ENCODE peak calls at places on chromosomes 3 and 15, in ten cellular contexts. One of them, this sample, is unnamed.

GRCh38 chr3:112619295-112619694 is 21.6 kb downstream of the CCDC80 start:
- DNase-seq in glutamatergic neuron: no peak
- DNase-seq in CD4-positive, alpha-beta T cell: no peak
- DNase-seq in HFF-Myc: no peak
- DNase-seq in testis: no peak
- DNase-seq in GM12878: no peak
- DNase-seq in heart right ventricle: no peak
- DNase-seq in endodermal cell: no peak
- DNase-seq in GM13976: no peak
- DNase-seq in heart left ventricle: no peak
- DNase-seq in this sample: no peak

GRCh38 chr3:113441051-113441770 is at the start of gene CFAP44:
- DNase-seq in glutamatergic neuron: peak
- DNase-seq in CD4-positive, alpha-beta T cell: peak
- DNase-seq in HFF-Myc: peak
- DNase-seq in testis: peak
- DNase-seq in GM12878: no peak
- DNase-seq in heart right ventricle: peak
- DNase-seq in endodermal cell: peak
- DNase-seq in GM13976: peak
- DNase-seq in heart left ventricle: peak
- DNase-seq in this sample: no peak

GRCh38 chr15:93378547-93378946 is 289.5 kb upstream of the RGMA start:
- DNase-seq in glutamatergic neuron: no peak
- DNase-seq in CD4-positive, alpha-beta T cell: no peak
- DNase-seq in HFF-Myc: no peak
- DNase-seq in testis: peak
- DNase-seq in GM12878: no peak
- DNase-seq in heart right ventricle: no peak
- DNase-seq in endodermal cell: no peak
- DNase-seq in GM13976: no peak
- DNase-seq in heart left ventricle: no peak
- DNase-seq in this sample: no peak

GRCh38 chr15:70217246-70218160 is 119.8 kb upstream of the TLE3 start:
- DNase-seq in glutamatergic neuron: no peak
- DNase-seq in CD4-positive, alpha-beta T cell: no peak
- DNase-seq in HFF-Myc: no peak
- DNase-seq in testis: no peak
- DNase-seq in GM12878: no peak
- DNase-seq in heart right ventricle: no peak
- DNase-seq in endodermal cell: peak
- DNase-seq in GM13976: no peak
- DNase-seq in heart left ventricle: no peak
- DNase-seq in this sample: peak

GRCh38 chr3:11020764-11021163 is 28.2 kb downstream of the SLC6A1 start:
- DNase-seq in glutamatergic neuron: no peak
- DNase-seq in CD4-positive, alpha-beta T cell: no peak
- DNase-seq in HFF-Myc: no peak
- DNase-seq in testis: no peak
- DNase-seq in GM12878: no peak
- DNase-seq in heart right ventricle: no peak
- DNase-seq in endodermal cell: no peak
- DNase-seq in GM13976: no peak
- DNase-seq in heart left ventricle: no peak
- DNase-seq in this sample: no peak

GRCh38 chr3:18758047-18758704 is 333.0 kb upstream of the SATB1 start:
- DNase-seq in glutamatergic neuron: no peak
- DNase-seq in CD4-positive, alpha-beta T cell: no peak
- DNase-seq in HFF-Myc: no peak
- DNase-seq in testis: no peak
- DNase-seq in GM12878: peak
- DNase-seq in heart right ventricle: peak
- DNase-seq in endodermal cell: peak
- DNase-seq in GM13976: peak
- DNase-seq in heart left ventricle: no peak
- DNase-seq in this sample: peak

GRCh38 chr3:74347563-74348268 is 266.7 kb downstream of the CNTN3 start:
- DNase-seq in glutamatergic neuron: no peak
- DNase-seq in CD4-positive, alpha-beta T cell: no peak
- DNase-seq in HFF-Myc: no peak
- DNase-seq in testis: no peak
- DNase-seq in GM12878: no peak
- DNase-seq in heart right ventricle: no peak
- DNase-seq in endodermal cell: no peak
- DNase-seq in GM13976: no peak
- DNase-seq in heart left ventricle: no peak
- DNase-seq in this sample: no peak

GRCh38 chr3:171459130-171459941 is 869 bp downstream of the TNIK start:
- DNase-seq in glutamatergic neuron: peak
- DNase-seq in CD4-positive, alpha-beta T cell: peak
- DNase-seq in HFF-Myc: no peak
- DNase-seq in testis: peak
- DNase-seq in GM12878: no peak
- DNase-seq in heart right ventricle: peak
- DNase-seq in endodermal cell: peak
- DNase-seq in GM13976: peak
- DNase-seq in heart left ventricle: peak
- DNase-seq in this sample: peak

GRCh38 chr3:23492057-23492456 is 288.9 kb downstream of the UBE2E2 start:
- DNase-seq in glutamatergic neuron: no peak
- DNase-seq in CD4-positive, alpha-beta T cell: no peak
- DNase-seq in HFF-Myc: no peak
- DNase-seq in testis: no peak
- DNase-seq in GM12878: no peak
- DNase-seq in heart right ventricle: no peak
- DNase-seq in endodermal cell: no peak
- DNase-seq in GM13976: no peak
- DNase-seq in heart left ventricle: no peak
- DNase-seq in this sample: no peak

GRCh38 chr15:88376574-88377174 is 90.5 kb downstream of the MRPL46 start:
- DNase-seq in glutamatergic neuron: no peak
- DNase-seq in CD4-positive, alpha-beta T cell: no peak
- DNase-seq in HFF-Myc: no peak
- DNase-seq in testis: no peak
- DNase-seq in GM12878: no peak
- DNase-seq in heart right ventricle: no peak
- DNase-seq in endodermal cell: no peak
- DNase-seq in GM13976: no peak
- DNase-seq in heart left ventricle: no peak
- DNase-seq in this sample: no peak

GRCh38 chr15:91535856-91536500 is 317.5 kb upstream of the SLCO3A1 start:
- DNase-seq in glutamatergic neuron: no peak
- DNase-seq in CD4-positive, alpha-beta T cell: no peak
- DNase-seq in HFF-Myc: no peak
- DNase-seq in testis: no peak
- DNase-seq in GM12878: no peak
- DNase-seq in heart right ventricle: no peak
- DNase-seq in endodermal cell: no peak
- DNase-seq in GM13976: no peak
- DNase-seq in heart left ventricle: no peak
- DNase-seq in this sample: peak

GRCh38 chr15:44654858-44655257 is 8.6 kb downstream of the SPG11 start:
- DNase-seq in glutamatergic neuron: no peak
- DNase-seq in CD4-positive, alpha-beta T cell: no peak
- DNase-seq in HFF-Myc: peak
- DNase-seq in testis: no peak
- DNase-seq in GM12878: no peak
- DNase-seq in heart right ventricle: no peak
- DNase-seq in endodermal cell: no peak
- DNase-seq in GM13976: no peak
- DNase-seq in heart left ventricle: no peak
- DNase-seq in this sample: peak

GRCh38 chr3:42502429-42503250 is at the start of gene VIPR1:
- DNase-seq in glutamatergic neuron: peak
- DNase-seq in CD4-positive, alpha-beta T cell: peak
- DNase-seq in HFF-Myc: no peak
- DNase-seq in testis: peak
- DNase-seq in GM12878: no peak
- DNase-seq in heart right ventricle: peak
- DNase-seq in endodermal cell: peak
- DNase-seq in GM13976: peak
- DNase-seq in heart left ventricle: peak
- DNase-seq in this sample: peak

GRCh38 chr15:28904023-28904422 is 18.2 kb downstream of the APBA2 start:
- DNase-seq in glutamatergic neuron: no peak
- DNase-seq in CD4-positive, alpha-beta T cell: no peak
- DNase-seq in HFF-Myc: no peak
- DNase-seq in testis: no peak
- DNase-seq in GM12878: no peak
- DNase-seq in heart right ventricle: no peak
- DNase-seq in endodermal cell: no peak
- DNase-seq in GM13976: no peak
- DNase-seq in heart left ventricle: no peak
- DNase-seq in this sample: no peak

GRCh38 chr3:12522721-12523120 is 22.6 kb downstream of the MKRN2OS start:
- DNase-seq in glutamatergic neuron: no peak
- DNase-seq in CD4-positive, alpha-beta T cell: no peak
- DNase-seq in HFF-Myc: no peak
- DNase-seq in testis: no peak
- DNase-seq in GM12878: no peak
- DNase-seq in heart right ventricle: peak
- DNase-seq in endodermal cell: peak
- DNase-seq in GM13976: no peak
- DNase-seq in heart left ventricle: peak
- DNase-seq in this sample: no peak
- TF ChIP-seq CTCF in glutamatergic neuron: no peak
- TF ChIP-seq CTCF in CD4-positive, alpha-beta T cell: no peak
- TF ChIP-seq CTCF in HFF-Myc: no peak
- TF ChIP-seq CTCF in testis: no peak
- TF ChIP-seq CTCF in GM12878: no peak
- TF ChIP-seq CTCF in heart right ventricle: peak
- TF ChIP-seq CTCF in endodermal cell: peak
- TF ChIP-seq CTCF in GM13976: no peak
- TF ChIP-seq CTCF in heart left ventricle: peak
- TF ChIP-seq CTCF in this sample: no peak

GRCh38 chr3:129604942-129605592 is 1.4 kb downstream of the PLXND1 start:
- DNase-seq in glutamatergic neuron: peak
- DNase-seq in CD4-positive, alpha-beta T cell: no peak
- DNase-seq in HFF-Myc: no peak
- DNase-seq in testis: no peak
- DNase-seq in GM12878: no peak
- DNase-seq in heart right ventricle: no peak
- DNase-seq in endodermal cell: peak
- DNase-seq in GM13976: no peak
- DNase-seq in heart left ventricle: no peak
- DNase-seq in this sample: no peak

GRCh38 chr3:129606522-129607390 is at the start of gene PLXND1:
- DNase-seq in glutamatergic neuron: peak
- DNase-seq in CD4-positive, alpha-beta T cell: peak
- DNase-seq in HFF-Myc: no peak
- DNase-seq in testis: peak
- DNase-seq in GM12878: no peak
- DNase-seq in heart right ventricle: peak
- DNase-seq in endodermal cell: peak
- DNase-seq in GM13976: peak
- DNase-seq in heart left ventricle: peak
- DNase-seq in this sample: peak

GRCh38 chr3:129607391-129608068 is 1.1 kb upstream of the PLXND1 start:
- DNase-seq in glutamatergic neuron: no peak
- DNase-seq in CD4-positive, alpha-beta T cell: no peak
- DNase-seq in HFF-Myc: no peak
- DNase-seq in testis: no peak
- DNase-seq in GM12878: no peak
- DNase-seq in heart right ventricle: no peak
- DNase-seq in endodermal cell: peak
- DNase-seq in GM13976: no peak
- DNase-seq in heart left ventricle: no peak
- DNase-seq in this sample: no peak

GRCh38 chr3:129604223-129604941 is 2.1 kb downstream of the PLXND1 start:
- DNase-seq in glutamatergic neuron: no peak
- DNase-seq in CD4-positive, alpha-beta T cell: no peak
- DNase-seq in HFF-Myc: no peak
- DNase-seq in testis: no peak
- DNase-seq in GM12878: no peak
- DNase-seq in heart right ventricle: no peak
- DNase-seq in endodermal cell: no peak
- DNase-seq in GM13976: no peak
- DNase-seq in heart left ventricle: no peak
- DNase-seq in this sample: no peak

GRCh38 chr3:129605593-129606521 is 619 bp downstream of the PLXND1 start:
- DNase-seq in glutamatergic neuron: no peak
- DNase-seq in CD4-positive, alpha-beta T cell: peak
- DNase-seq in HFF-Myc: no peak
- DNase-seq in testis: peak
- DNase-seq in GM12878: no peak
- DNase-seq in heart right ventricle: no peak
- DNase-seq in endodermal cell: peak
- DNase-seq in GM13976: peak
- DNase-seq in heart left ventricle: peak
- DNase-seq in this sample: peak
- TF ChIP-seq CTCF in glutamatergic neuron: no peak
- TF ChIP-seq CTCF in CD4-positive, alpha-beta T cell: no peak
- TF ChIP-seq CTCF in HFF-Myc: no peak
- TF ChIP-seq CTCF in testis: no peak
- TF ChIP-seq CTCF in GM12878: no peak
- TF ChIP-seq CTCF in heart right ventricle: no peak
- TF ChIP-seq CTCF in endodermal cell: peak
- TF ChIP-seq CTCF in GM13976: no peak
- TF ChIP-seq CTCF in heart left ventricle: no peak
- TF ChIP-seq CTCF in this sample: no peak

GRCh38 chr3:186589115-186589514 is 18.6 kb downstream of the DNAJB11 start:
- DNase-seq in glutamatergic neuron: no peak
- DNase-seq in CD4-positive, alpha-beta T cell: no peak
- DNase-seq in HFF-Myc: no peak
- DNase-seq in testis: no peak
- DNase-seq in GM12878: no peak
- DNase-seq in heart right ventricle: no peak
- DNase-seq in endodermal cell: no peak
- DNase-seq in GM13976: no peak
- DNase-seq in heart left ventricle: no peak
- DNase-seq in this sample: peak
- TF ChIP-seq CTCF in glutamatergic neuron: no peak
- TF ChIP-seq CTCF in CD4-positive, alpha-beta T cell: no peak
- TF ChIP-seq CTCF in HFF-Myc: no peak
- TF ChIP-seq CTCF in testis: no peak
- TF ChIP-seq CTCF in GM12878: no peak
- TF ChIP-seq CTCF in heart right ventricle: peak
- TF ChIP-seq CTCF in endodermal cell: peak
- TF ChIP-seq CTCF in GM13976: peak
- TF ChIP-seq CTCF in heart left ventricle: no peak
- TF ChIP-seq CTCF in this sample: peak

DNA sequence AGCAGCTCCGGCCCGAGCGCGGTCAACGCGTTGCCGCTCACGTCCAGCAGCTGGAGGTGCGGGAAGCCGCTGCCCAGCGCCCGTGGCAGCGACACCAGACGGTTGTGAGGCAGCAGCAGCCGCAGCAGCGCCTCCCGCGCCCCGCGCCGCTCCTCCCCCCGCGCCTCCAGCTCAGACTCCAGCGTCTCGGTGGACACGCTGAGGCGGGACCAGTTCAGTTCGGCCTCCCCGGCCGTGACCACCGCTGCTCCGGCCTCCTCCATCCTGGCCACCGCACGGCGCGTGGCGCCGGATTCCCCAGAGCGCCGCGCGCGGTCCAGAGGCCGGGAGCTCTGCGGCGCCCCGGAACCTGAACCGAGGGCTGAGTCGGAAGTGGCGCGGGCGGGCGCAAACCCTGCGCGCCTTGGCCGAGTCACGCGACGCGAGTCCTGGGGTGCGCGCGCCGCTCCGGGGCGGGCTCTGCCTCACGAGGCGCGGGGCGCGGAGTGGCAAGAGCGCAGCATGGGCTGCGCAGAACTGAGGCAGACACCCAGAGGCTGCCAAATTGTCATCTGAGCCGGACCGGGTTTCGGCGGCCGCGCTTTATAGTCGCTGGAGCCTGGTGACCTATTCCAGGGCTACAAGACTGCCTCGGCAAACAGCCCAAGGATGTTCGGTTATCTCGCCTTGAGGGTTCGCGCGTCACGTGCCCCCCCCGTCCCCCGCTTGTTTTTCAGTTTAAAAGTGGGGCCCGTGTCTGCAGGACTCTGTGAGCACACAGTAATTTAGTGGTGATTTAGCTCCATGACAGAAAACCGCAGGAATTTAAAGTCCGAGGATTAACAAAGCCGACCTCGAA is at the start of gene LRRC58:
- DNase-seq in glutamatergic neuron: peak
- DNase-seq in CD4-positive, alpha-beta T cell: peak
- DNase-seq in HFF-Myc: peak
- DNase-seq in testis: peak
- DNase-seq in GM12878: peak
- DNase-seq in heart right ventricle: peak
- DNase-seq in endodermal cell: peak
- DNase-seq in GM13976: peak
- DNase-seq in heart left ventricle: peak
- DNase-seq in this sample: peak
- TF ChIP-seq CTCF in glutamatergic neuron: peak
- TF ChIP-seq CTCF in CD4-positive, alpha-beta T cell: peak
- TF ChIP-seq CTCF in HFF-Myc: peak
- TF ChIP-seq CTCF in testis: no peak
- TF ChIP-seq CTCF in GM12878: peak
- TF ChIP-seq CTCF in heart right ventricle: peak
- TF ChIP-seq CTCF in endodermal cell: peak
- TF ChIP-seq CTCF in GM13976: peak
- TF ChIP-seq CTCF in heart left ventricle: peak
- TF ChIP-seq CTCF in this sample: peak